ENCODE peak calls at places on chromosomes 6 and 20, in four cellular contexts. S, D, R and E are unnamed samples.

GRCh38 chr6:166640342-166641043 is 13.4 kb upstream of the RPS6KA2 start:
- DNase-seq in S (no peak), D (no peak), R (no peak), E (no peak)

GRCh38 chr6:166166314-166167257 is 1.1 kb downstream of the TBXT start:
- DNase-seq in S (no peak), D (no peak), R (no peak), E (no peak)

GRCh38 chr6:5173862-5174643 is 86.7 kb downstream of the LYRM4 start:
- DNase-seq in S (peak), D (no peak), R (no peak), E (no peak)

GRCh38 chr20:53800418-53800817 is 206.8 kb upstream of the ZNF217 start:
- DNase-seq in S (no peak), D (no peak), R (no peak), E (no peak)

GRCh38 chr20:32629813-32630212 is 43.9 kb downstream of the C20orf203 start:
- DNase-seq in S (no peak), D (no peak), R (no peak), E (no peak)

GRCh38 chr6:38982470-38982869 is 66.1 kb upstream of the GLP1R start:
- DNase-seq in S (no peak), D (no peak), R (no peak), E (no peak)

GRCh38 chr20:59412251-59412650 is 111.8 kb downstream of the EDN3 start:
- DNase-seq in S (no peak), D (no peak), R (peak), E (no peak)

GRCh38 chr6:16681260-16681873 is 79.9 kb downstream of the ATXN1 start:
- DNase-seq in S (no peak), D (peak), R (no peak), E (peak)

GRCh38 chr6:42963855-42964605 is 3.5 kb downstream of the GNMT start:
- DNase-seq in S (no peak), D (peak), R (peak), E (peak)

GRCh38 chr6:157990321-157991066 is 8.8 kb downstream of the SYNJ2 start:
- DNase-seq in S (no peak), D (no peak), R (no peak), E (no peak)

GRCh38 chr6:19838442-19839236 is 1.5 kb downstream of the ID4 start:
- DNase-seq in S (peak), D (no peak), R (peak), E (no peak)

GRCh38 chr20:41340327-41341055 is at the start of gene LPIN3:
- DNase-seq in S (peak), D (peak), R (peak), E (no peak)

GRCh38 chr6:88376759-88377387 is 210.7 kb upstream of the CNR1 start:
- DNase-seq in S (no peak), D (peak), R (no peak), E (no peak)

GRCh38 chr6:36516559-36516958 is 30.7 kb downstream of the STK38 start:
- DNase-seq in S (no peak), D (no peak), R (no peak), E (no peak)

GRCh38 chr20:56957737-56958553 is 308.5 kb downstream of the BMP7 start:
- DNase-seq in S (peak), D (peak), R (peak), E (no peak)

GRCh38 chr6:11033825-11034224 is 10.3 kb downstream of the ELOVL2 start:
- DNase-seq in S (no peak), D (no peak), R (no peak), E (peak)

GRCh38 chr6:36947570-36948351 is 6.8 kb upstream of the PI16 start:
- DNase-seq in S (no peak), D (no peak), R (no peak), E (no peak)

GRCh38 chr6:32627831-32628230 is 9.4 kb upstream of the HLA-DQA1 start:
- DNase-seq in S (no peak), D (peak), R (no peak), E (no peak)

GRCh38 chr6:116290799-116291198 is 11.1 kb upstream of the TSPYL1 start:
- DNase-seq in S (no peak), D (no peak), R (no peak), E (no peak)

GRCh38 chr6:47097092-47097945 is 55.2 kb upstream of the ADGRF1 start:
- DNase-seq in S (peak), D (peak), R (peak), E (peak)

GRCh38 chr6:111474106-111474505 is 8.9 kb downstream of the REV3L start:
- DNase-seq in S (peak), D (no peak), R (peak), E (no peak)

GRCh38 chr6:11277275-11278206 is 45.1 kb upstream of the NEDD9 start:
- DNase-seq in S (no peak), D (peak), R (no peak), E (peak)

GRCh38 chr20:3560578-3560977 is 89.8 kb downstream of the ATRN start:
- DNase-seq in S (no peak), D (no peak), R (no peak), E (no peak)

GRCh38 chr6:157274471-157275226 is 48.7 kb downstream of the TMEM242 start:
- DNase-seq in S (peak), D (peak), R (peak), E (no peak)

GRCh38 chr6:121395736-121396135 is 39.7 kb upstream of the GJA1 start:
- DNase-seq in S (no peak), D (no peak), R (no peak), E (no peak)

GRCh38 chr6:47724300-47724699 is 25.9 kb downstream of the ADGRF4 start:
- DNase-seq in S (no peak), D (no peak), R (no peak), E (no peak)

GRCh38 chr6:135830452-135830851 is 21.0 kb upstream of the PDE7B start:
- DNase-seq in S (no peak), D (peak), R (no peak), E (peak)